ENCODE peak calls at places on chromosomes 11 and 22, in seven cellular contexts. One of them, this sample, is unnamed.

GRCh38 chr11:122626266-122626665 is 29.3 kb upstream of the UBASH3B start:
- DNase-seq in NCI-H146: no peak
- DNase-seq in NCI-H1105 treated with DMSO at 0.1 percent for 48 hours: no peak
- DNase-seq in activated T-helper 9 cell treated with anti-CD3 and anti-CD28 coated beads, Interleukin-2, amount 50 U/mL, for 16 hours: no peak
- DNase-seq in activated T-cell treated with anti-CD3 and anti-CD28 coated beads for 1 hour: no peak
- DNase-seq in activated B cell treated with CpG ODN at 0.5 μM for 24 hours: no peak
- DNase-seq in amniotic stem cell: no peak
- DNase-seq in this sample: no peak

GRCh38 chr22:25448435-25449051 is 115.9 kb upstream of the GRK3 start:
- DNase-seq in NCI-H146: peak
- DNase-seq in NCI-H1105 treated with DMSO at 0.1 percent for 48 hours: no peak
- DNase-seq in activated T-helper 9 cell treated with anti-CD3 and anti-CD28 coated beads, Interleukin-2, amount 50 U/mL, for 16 hours: no peak
- DNase-seq in activated T-cell treated with anti-CD3 and anti-CD28 coated beads for 1 hour: no peak
- DNase-seq in activated B cell treated with CpG ODN at 0.5 μM for 24 hours: no peak
- DNase-seq in amniotic stem cell: no peak
- DNase-seq in this sample: no peak

GRCh38 chr11:117998201-117998579 is 12.0 kb downstream of the IL10RA start:
- DNase-seq in NCI-H146: no peak
- DNase-seq in NCI-H1105 treated with DMSO at 0.1 percent for 48 hours: no peak
- DNase-seq in activated T-helper 9 cell treated with anti-CD3 and anti-CD28 coated beads, Interleukin-2, amount 50 U/mL, for 16 hours: no peak
- DNase-seq in activated T-cell treated with anti-CD3 and anti-CD28 coated beads for 1 hour: no peak
- DNase-seq in activated B cell treated with CpG ODN at 0.5 μM for 24 hours: no peak
- DNase-seq in amniotic stem cell: no peak
- DNase-seq in this sample: no peak

GRCh38 chr22:30606455-30607299 is at the start of gene TCN2:
- DNase-seq in NCI-H146: peak
- DNase-seq in NCI-H1105 treated with DMSO at 0.1 percent for 48 hours: peak
- DNase-seq in activated T-helper 9 cell treated with anti-CD3 and anti-CD28 coated beads, Interleukin-2, amount 50 U/mL, for 16 hours: no peak
- DNase-seq in activated T-cell treated with anti-CD3 and anti-CD28 coated beads for 1 hour: no peak
- DNase-seq in activated B cell treated with CpG ODN at 0.5 μM for 24 hours: peak
- DNase-seq in amniotic stem cell: no peak
- DNase-seq in this sample: peak

GRCh38 chr11:57303990-57304579 is 20.7 kb downstream of the TNKS1BP1 start:
- DNase-seq in NCI-H146: no peak
- DNase-seq in NCI-H1105 treated with DMSO at 0.1 percent for 48 hours: peak
- DNase-seq in activated T-helper 9 cell treated with anti-CD3 and anti-CD28 coated beads, Interleukin-2, amount 50 U/mL, for 16 hours: no peak
- DNase-seq in activated T-cell treated with anti-CD3 and anti-CD28 coated beads for 1 hour: no peak
- DNase-seq in activated B cell treated with CpG ODN at 0.5 μM for 24 hours: no peak
- DNase-seq in amniotic stem cell: no peak
- DNase-seq in this sample: no peak

GRCh38 chr11:125457814-125458343 is 38.2 kb downstream of the FEZ1 start:
- DNase-seq in NCI-H146: no peak
- DNase-seq in NCI-H1105 treated with DMSO at 0.1 percent for 48 hours: no peak
- DNase-seq in activated T-helper 9 cell treated with anti-CD3 and anti-CD28 coated beads, Interleukin-2, amount 50 U/mL, for 16 hours: no peak
- DNase-seq in activated T-cell treated with anti-CD3 and anti-CD28 coated beads for 1 hour: no peak
- DNase-seq in activated B cell treated with CpG ODN at 0.5 μM for 24 hours: no peak
- DNase-seq in amniotic stem cell: peak
- DNase-seq in this sample: no peak

GRCh38 chr11:1458340-1459218 is 28.0 kb downstream of the MOB2 start:
- DNase-seq in NCI-H146: no peak
- DNase-seq in NCI-H1105 treated with DMSO at 0.1 percent for 48 hours: peak
- DNase-seq in activated T-helper 9 cell treated with anti-CD3 and anti-CD28 coated beads, Interleukin-2, amount 50 U/mL, for 16 hours: no peak
- DNase-seq in activated T-cell treated with anti-CD3 and anti-CD28 coated beads for 1 hour: no peak
- DNase-seq in activated B cell treated with CpG ODN at 0.5 μM for 24 hours: no peak
- DNase-seq in amniotic stem cell: no peak
- DNase-seq in this sample: no peak

GRCh38 chr22:49372530-49373288 is 455.0 kb downstream of the BRD1 start:
- DNase-seq in NCI-H146: peak
- DNase-seq in NCI-H1105 treated with DMSO at 0.1 percent for 48 hours: no peak
- DNase-seq in activated T-helper 9 cell treated with anti-CD3 and anti-CD28 coated beads, Interleukin-2, amount 50 U/mL, for 16 hours: no peak
- DNase-seq in activated T-cell treated with anti-CD3 and anti-CD28 coated beads for 1 hour: no peak
- DNase-seq in activated B cell treated with CpG ODN at 0.5 μM for 24 hours: no peak
- DNase-seq in amniotic stem cell: no peak
- DNase-seq in this sample: no peak

GRCh38 chr11:36374726-36375125 is 78.6 kb downstream of the PRR5L start:
- DNase-seq in NCI-H146: no peak
- DNase-seq in NCI-H1105 treated with DMSO at 0.1 percent for 48 hours: no peak
- DNase-seq in activated T-helper 9 cell treated with anti-CD3 and anti-CD28 coated beads, Interleukin-2, amount 50 U/mL, for 16 hours: no peak
- DNase-seq in activated T-cell treated with anti-CD3 and anti-CD28 coated beads for 1 hour: no peak
- DNase-seq in activated B cell treated with CpG ODN at 0.5 μM for 24 hours: no peak
- DNase-seq in amniotic stem cell: no peak
- DNase-seq in this sample: no peak

GRCh38 chr22:28710889-28711285 is 30.7 kb downstream of the CHEK2 start:
- DNase-seq in NCI-H146: no peak
- DNase-seq in NCI-H1105 treated with DMSO at 0.1 percent for 48 hours: no peak
- DNase-seq in activated T-helper 9 cell treated with anti-CD3 and anti-CD28 coated beads, Interleukin-2, amount 50 U/mL, for 16 hours: no peak
- DNase-seq in activated T-cell treated with anti-CD3 and anti-CD28 coated beads for 1 hour: no peak
- DNase-seq in activated B cell treated with CpG ODN at 0.5 μM for 24 hours: no peak
- DNase-seq in amniotic stem cell: no peak
- DNase-seq in this sample: no peak

GRCh38 chr11:13384837-13385417 is 78.1 kb downstream of the BTBD10 start:
- DNase-seq in NCI-H146: no peak
- DNase-seq in NCI-H1105 treated with DMSO at 0.1 percent for 48 hours: peak
- DNase-seq in activated T-helper 9 cell treated with anti-CD3 and anti-CD28 coated beads, Interleukin-2, amount 50 U/mL, for 16 hours: no peak
- DNase-seq in activated T-cell treated with anti-CD3 and anti-CD28 coated beads for 1 hour: no peak
- DNase-seq in activated B cell treated with CpG ODN at 0.5 μM for 24 hours: no peak
- DNase-seq in amniotic stem cell: peak
- DNase-seq in this sample: no peak

GRCh38 chr11:83909579-83909978 is 623.4 kb upstream of the CCDC90B start:
- DNase-seq in NCI-H146: no peak
- DNase-seq in NCI-H1105 treated with DMSO at 0.1 percent for 48 hours: no peak
- DNase-seq in activated T-helper 9 cell treated with anti-CD3 and anti-CD28 coated beads, Interleukin-2, amount 50 U/mL, for 16 hours: no peak
- DNase-seq in activated T-cell treated with anti-CD3 and anti-CD28 coated beads for 1 hour: no peak
- DNase-seq in activated B cell treated with CpG ODN at 0.5 μM for 24 hours: no peak
- DNase-seq in amniotic stem cell: no peak
- DNase-seq in this sample: no peak

GRCh38 chr11:104256525-104256924 is 92.6 kb upstream of the PDGFD start:
- DNase-seq in NCI-H146: no peak
- DNase-seq in NCI-H1105 treated with DMSO at 0.1 percent for 48 hours: no peak
- DNase-seq in activated T-helper 9 cell treated with anti-CD3 and anti-CD28 coated beads, Interleukin-2, amount 50 U/mL, for 16 hours: no peak
- DNase-seq in activated T-cell treated with anti-CD3 and anti-CD28 coated beads for 1 hour: no peak
- DNase-seq in activated B cell treated with CpG ODN at 0.5 μM for 24 hours: no peak
- DNase-seq in amniotic stem cell: no peak
- DNase-seq in this sample: no peak

GRCh38 chr11:110824912-110825311 is 112.7 kb upstream of the ARHGAP20 start:
- DNase-seq in NCI-H146: no peak
- DNase-seq in NCI-H1105 treated with DMSO at 0.1 percent for 48 hours: no peak
- DNase-seq in activated T-helper 9 cell treated with anti-CD3 and anti-CD28 coated beads, Interleukin-2, amount 50 U/mL, for 16 hours: no peak
- DNase-seq in activated T-cell treated with anti-CD3 and anti-CD28 coated beads for 1 hour: no peak
- DNase-seq in activated B cell treated with CpG ODN at 0.5 μM for 24 hours: no peak
- DNase-seq in amniotic stem cell: no peak
- DNase-seq in this sample: no peak

GRCh38 chr11:80157447-80157846 is 716.6 kb upstream of the TENM4 start:
- DNase-seq in NCI-H146: no peak
- DNase-seq in NCI-H1105 treated with DMSO at 0.1 percent for 48 hours: no peak
- DNase-seq in activated T-helper 9 cell treated with anti-CD3 and anti-CD28 coated beads, Interleukin-2, amount 50 U/mL, for 16 hours: no peak
- DNase-seq in activated T-cell treated with anti-CD3 and anti-CD28 coated beads for 1 hour: no peak
- DNase-seq in activated B cell treated with CpG ODN at 0.5 μM for 24 hours: no peak
- DNase-seq in amniotic stem cell: no peak
- DNase-seq in this sample: no peak

GRCh38 chr11:15816270-15816871 is 540.0 kb downstream of the SOX6 start:
- DNase-seq in NCI-H146: no peak
- DNase-seq in NCI-H1105 treated with DMSO at 0.1 percent for 48 hours: no peak
- DNase-seq in activated T-helper 9 cell treated with anti-CD3 and anti-CD28 coated beads, Interleukin-2, amount 50 U/mL, for 16 hours: no peak
- DNase-seq in activated T-cell treated with anti-CD3 and anti-CD28 coated beads for 1 hour: no peak
- DNase-seq in activated B cell treated with CpG ODN at 0.5 μM for 24 hours: no peak
- DNase-seq in amniotic stem cell: peak
- DNase-seq in this sample: no peak

GRCh38 chr22:17919276-17920144 is 104.9 kb downstream of the MICAL3 start:
- DNase-seq in NCI-H146: peak
- DNase-seq in NCI-H1105 treated with DMSO at 0.1 percent for 48 hours: no peak
- DNase-seq in activated T-helper 9 cell treated with anti-CD3 and anti-CD28 coated beads, Interleukin-2, amount 50 U/mL, for 16 hours: no peak
- DNase-seq in activated T-cell treated with anti-CD3 and anti-CD28 coated beads for 1 hour: no peak
- DNase-seq in activated B cell treated with CpG ODN at 0.5 μM for 24 hours: no peak
- DNase-seq in amniotic stem cell: no peak
- DNase-seq in this sample: no peak